ENCODE peak calls at places on chromosomes 13 and 19, in eight cellular contexts. One of them, this sample, is unnamed.

GRCh38 chr13:114081761-114082681 is 50.4 kb downstream of the RASA3 start:
- DNase-seq in GM23338: no peak
- DNase-seq in thoracic aorta: no peak
- DNase-seq in CD8-positive, alpha-beta T cell: no peak
- DNase-seq in PC-3: no peak
- DNase-seq in astrocyte: no peak
- DNase-seq in transverse colon: no peak
- DNase-seq in fibroblast of lung: no peak
- DNase-seq in this sample: no peak

GRCh38 chr13:112747256-112747655 is 57.4 kb downstream of the ATP11A start:
- DNase-seq in PC-3: no peak
- DNase-seq in fibroblast of lung: peak; percentile 27
- DNase-seq in thoracic aorta: no peak
- DNase-seq in CD8-positive, alpha-beta T cell: no peak
- DNase-seq in GM23338: no peak
- DNase-seq in transverse colon: no peak
- DNase-seq in astrocyte: no peak
- DNase-seq in this sample: no peak

GRCh38 chr19:33175886-33176669 is 18.1 kb upstream of the LRP3 start:
- DNase-seq in transverse colon: no peak
- DNase-seq in PC-3: no peak
- DNase-seq in fibroblast of lung: peak; percentile 44
- DNase-seq in GM23338: no peak
- DNase-seq in thoracic aorta: no peak
- DNase-seq in CD8-positive, alpha-beta T cell: peak; percentile 30
- DNase-seq in astrocyte: peak; percentile 36
- DNase-seq in this sample: no peak

GRCh38 chr13:75312884-75313520 is 169.0 kb downstream of the TBC1D4 start:
- DNase-seq in PC-3: no peak
- DNase-seq in transverse colon: no peak
- DNase-seq in astrocyte: no peak
- DNase-seq in thoracic aorta: no peak
- DNase-seq in GM23338: no peak
- DNase-seq in fibroblast of lung: no peak
- DNase-seq in CD8-positive, alpha-beta T cell: no peak
- DNase-seq in this sample: no peak

GRCh38 chr13:90640976-90641375 is 706.5 kb upstream of the MIR17HG start:
- DNase-seq in astrocyte: peak; percentile 60
- DNase-seq in PC-3: peak; percentile 32
- DNase-seq in GM23338: no peak
- DNase-seq in fibroblast of lung: peak; percentile 70
- DNase-seq in CD8-positive, alpha-beta T cell: no peak
- DNase-seq in transverse colon: no peak
- DNase-seq in thoracic aorta: no peak
- DNase-seq in this sample: no peak

GRCh38 chr13:98272549-98272948 is 95.5 kb upstream of the RNF113B start:
- DNase-seq in GM23338: no peak
- DNase-seq in transverse colon: no peak
- DNase-seq in astrocyte: no peak
- DNase-seq in PC-3: no peak
- DNase-seq in CD8-positive, alpha-beta T cell: no peak
- DNase-seq in thoracic aorta: no peak
- DNase-seq in fibroblast of lung: no peak
- DNase-seq in this sample: no peak

GRCh38 chr13:76852991-76853390 is 33.2 kb downstream of the KCTD12 start:
- DNase-seq in CD8-positive, alpha-beta T cell: no peak
- DNase-seq in fibroblast of lung: peak; percentile 89
- DNase-seq in GM23338: no peak
- DNase-seq in transverse colon: no peak
- DNase-seq in PC-3: peak; percentile 82
- DNase-seq in astrocyte: peak; percentile 91
- DNase-seq in thoracic aorta: no peak
- DNase-seq in this sample: no peak

GRCh38 chr19:50365434-50366306 is at the start of gene NAPSA:
- DNase-seq in CD8-positive, alpha-beta T cell: no peak
- DNase-seq in GM23338: no peak
- DNase-seq in fibroblast of lung: no peak
- DNase-seq in thoracic aorta: no peak
- DNase-seq in transverse colon: no peak
- DNase-seq in PC-3: no peak
- DNase-seq in astrocyte: no peak
- DNase-seq in this sample: no peak

GRCh38 chr13:111323950-111324651 is 3.7 kb downstream of the TEX29 start:
- DNase-seq in astrocyte: no peak
- DNase-seq in fibroblast of lung: no peak
- DNase-seq in thoracic aorta: no peak
- DNase-seq in CD8-positive, alpha-beta T cell: no peak
- DNase-seq in PC-3: no peak
- DNase-seq in transverse colon: no peak
- DNase-seq in GM23338: no peak
- DNase-seq in this sample: no peak

GRCh38 chr19:18659281-18660050 is 22.6 kb downstream of the KLHL26 start:
- DNase-seq in thoracic aorta: no peak
- DNase-seq in PC-3: no peak
- DNase-seq in transverse colon: no peak
- DNase-seq in CD8-positive, alpha-beta T cell: no peak
- DNase-seq in GM23338: no peak
- DNase-seq in fibroblast of lung: peak; percentile 56
- DNase-seq in astrocyte: peak; percentile 42
- DNase-seq in this sample: no peak

GRCh38 chr13:80989241-80989640 is 648.3 kb upstream of the SPRY2 start:
- DNase-seq in transverse colon: no peak
- DNase-seq in GM23338: no peak
- DNase-seq in astrocyte: no peak
- DNase-seq in fibroblast of lung: no peak
- DNase-seq in PC-3: no peak
- DNase-seq in thoracic aorta: no peak
- DNase-seq in CD8-positive, alpha-beta T cell: no peak
- DNase-seq in this sample: no peak

GRCh38 chr13:51269039-51269438 is 46.8 kb downstream of the FAM124A start:
- DNase-seq in astrocyte: peak; percentile 49
- DNase-seq in transverse colon: no peak
- DNase-seq in PC-3: no peak
- DNase-seq in CD8-positive, alpha-beta T cell: no peak
- DNase-seq in GM23338: no peak
- DNase-seq in fibroblast of lung: peak; percentile 60
- DNase-seq in thoracic aorta: no peak
- DNase-seq in this sample: no peak

GRCh38 chr19:23785982-23786381 is 27.3 kb upstream of the ZNF681 start:
- DNase-seq in transverse colon: no peak
- DNase-seq in fibroblast of lung: no peak
- DNase-seq in PC-3: no peak
- DNase-seq in CD8-positive, alpha-beta T cell: no peak
- DNase-seq in GM23338: no peak
- DNase-seq in astrocyte: no peak
- DNase-seq in thoracic aorta: no peak
- DNase-seq in this sample: no peak

GRCh38 chr19:43651758-43652545 is 12.3 kb upstream of the CADM4 start:
- DNase-seq in thoracic aorta: no peak
- DNase-seq in PC-3: peak; percentile 59
- DNase-seq in fibroblast of lung: peak; percentile 50
- DNase-seq in astrocyte: peak; percentile 29
- DNase-seq in transverse colon: peak; percentile 65
- DNase-seq in CD8-positive, alpha-beta T cell: no peak
- DNase-seq in GM23338: peak; percentile 88
- DNase-seq in this sample: no peak

GRCh38 chr13:76641056-76641455 is 245.1 kb downstream of the KCTD12 start:
- DNase-seq in thoracic aorta: no peak
- DNase-seq in astrocyte: peak; percentile 20
- DNase-seq in transverse colon: no peak
- DNase-seq in fibroblast of lung: peak; percentile 45
- DNase-seq in GM23338: no peak
- DNase-seq in PC-3: no peak
- DNase-seq in CD8-positive, alpha-beta T cell: no peak
- DNase-seq in this sample: no peak

GRCh38 chr19:10747271-10747670 is 29.4 kb downstream of the DNM2 start:
- DNase-seq in GM23338: no peak
- DNase-seq in thoracic aorta: no peak
- DNase-seq in astrocyte: no peak
- DNase-seq in fibroblast of lung: no peak
- DNase-seq in CD8-positive, alpha-beta T cell: peak; percentile 19
- DNase-seq in transverse colon: peak; percentile 88
- DNase-seq in PC-3: peak; percentile 57
- DNase-seq in this sample: no peak

GRCh38 chr13:74920361-74920760 is 561.6 kb downstream of the TBC1D4 start:
- DNase-seq in CD8-positive, alpha-beta T cell: no peak
- DNase-seq in astrocyte: no peak
- DNase-seq in GM23338: no peak
- DNase-seq in transverse colon: no peak
- DNase-seq in PC-3: no peak
- DNase-seq in fibroblast of lung: no peak
- DNase-seq in thoracic aorta: no peak
- DNase-seq in this sample: no peak

GRCh38 chr13:43805071-43805468 is 18.3 kb upstream of the ENOX1 start:
- DNase-seq in transverse colon: no peak
- DNase-seq in GM23338: peak; percentile 9
- DNase-seq in thoracic aorta: no peak
- DNase-seq in CD8-positive, alpha-beta T cell: no peak
- DNase-seq in astrocyte: peak; percentile 89
- DNase-seq in fibroblast of lung: peak; percentile 92
- DNase-seq in PC-3: peak; percentile 95
- DNase-seq in this sample: no peak

GRCh38 chr13:65917731-65918130 is 1312.4 kb downstream of the PCDH9 start:
- DNase-seq in transverse colon: no peak
- DNase-seq in astrocyte: no peak
- DNase-seq in CD8-positive, alpha-beta T cell: no peak
- DNase-seq in thoracic aorta: no peak
- DNase-seq in GM23338: no peak
- DNase-seq in fibroblast of lung: no peak
- DNase-seq in PC-3: no peak
- DNase-seq in this sample: no peak

GRCh38 chr19:40331052-40331451 is 17.1 kb downstream of the C19orf47 start:
- DNase-seq in astrocyte: no peak
- DNase-seq in transverse colon: no peak
- DNase-seq in PC-3: no peak
- DNase-seq in GM23338: no peak
- DNase-seq in CD8-positive, alpha-beta T cell: no peak
- DNase-seq in thoracic aorta: no peak
- DNase-seq in fibroblast of lung: no peak
- DNase-seq in this sample: no peak

GRCh38 chr19:40315812-40316475 is 30.8 kb upstream of the AKT2 start:
- DNase-seq in CD8-positive, alpha-beta T cell: no peak
- DNase-seq in GM23338: no peak
- DNase-seq in transverse colon: no peak
- DNase-seq in PC-3: no peak
- DNase-seq in astrocyte: no peak
- DNase-seq in fibroblast of lung: no peak
- DNase-seq in thoracic aorta: no peak
- DNase-seq in this sample: no peak

GRCh38 chr13:76523740-76524382 is 362.3 kb downstream of the KCTD12 start:
- DNase-seq in transverse colon: no peak
- DNase-seq in GM23338: no peak
- DNase-seq in astrocyte: peak; percentile 36
- DNase-seq in thoracic aorta: no peak
- DNase-seq in CD8-positive, alpha-beta T cell: no peak
- DNase-seq in fibroblast of lung: peak; percentile 52
- DNase-seq in PC-3: no peak
- DNase-seq in this sample: no peak

GRCh38 chr13:58704953-58705352 is 1073.4 kb downstream of the PCDH17 start:
- DNase-seq in PC-3: no peak
- DNase-seq in fibroblast of lung: no peak
- DNase-seq in thoracic aorta: no peak
- DNase-seq in astrocyte: no peak
- DNase-seq in GM23338: no peak
- DNase-seq in CD8-positive, alpha-beta T cell: no peak
- DNase-seq in transverse colon: no peak
- DNase-seq in this sample: no peak

GRCh38 chr13:70473912-70474311 is 365.7 kb upstream of the KLHL1 start:
- DNase-seq in thoracic aorta: no peak
- DNase-seq in GM23338: no peak
- DNase-seq in fibroblast of lung: no peak
- DNase-seq in CD8-positive, alpha-beta T cell: no peak
- DNase-seq in transverse colon: no peak
- DNase-seq in PC-3: no peak
- DNase-seq in astrocyte: no peak
- DNase-seq in this sample: no peak

GRCh38 chr13:32113564-32113963 is 82.0 kb downstream of the FRY start:
- DNase-seq in astrocyte: no peak
- DNase-seq in CD8-positive, alpha-beta T cell: no peak
- DNase-seq in PC-3: no peak
- DNase-seq in transverse colon: no peak
- DNase-seq in fibroblast of lung: no peak
- DNase-seq in thoracic aorta: no peak
- DNase-seq in GM23338: no peak
- DNase-seq in this sample: no peak

GRCh38 chr19:34364830-34365462 is at the start of gene GPI:
- DNase-seq in transverse colon: peak; percentile 72
- DNase-seq in fibroblast of lung: peak; percentile 39
- DNase-seq in PC-3: peak; percentile 42
- DNase-seq in thoracic aorta: no peak
- DNase-seq in GM23338: peak; percentile 87
- DNase-seq in astrocyte: no peak
- DNase-seq in CD8-positive, alpha-beta T cell: peak; percentile 63
- DNase-seq in this sample: no peak

GRCh38 chr19:19642506-19643157 is 825 bp downstream of the GMIP start:
- DNase-seq in transverse colon: peak; percentile 23
- DNase-seq in CD8-positive, alpha-beta T cell: peak; percentile 57
- DNase-seq in thoracic aorta: no peak
- DNase-seq in fibroblast of lung: no peak
- DNase-seq in PC-3: peak; percentile 11
- DNase-seq in GM23338: no peak
- DNase-seq in astrocyte: no peak
- DNase-seq in this sample: no peak

GRCh38 chr13:99980201-99981114 is 1.1 kb upstream of the ZIC2 start:
- DNase-seq in GM23338: peak; percentile 85
- DNase-seq in fibroblast of lung: peak; percentile 69
- DNase-seq in thoracic aorta: no peak
- DNase-seq in CD8-positive, alpha-beta T cell: peak; percentile 71
- DNase-seq in astrocyte: peak; percentile 38
- DNase-seq in PC-3: peak; percentile 57
- DNase-seq in transverse colon: peak; percentile 69
- DNase-seq in this sample: no peak
- H3K4me1 ChIP-seq in GM23338: peaks cover 30% of the 10 kb centered on the region
- H3K4me1 ChIP-seq in fibroblast of lung: no peaks in the 10 kb centered on the region
- H3K4me1 ChIP-seq in thoracic aorta: peaks cover 33% of the 10 kb centered on the region
- H3K4me1 ChIP-seq in CD8-positive, alpha-beta T cell: peaks cover 25% of the 10 kb centered on the region
- H3K4me1 ChIP-seq in astrocyte: peaks cover 3% of the 10 kb centered on the region
- H3K4me1 ChIP-seq in PC-3: peaks cover 8% of the 10 kb centered on the region
- H3K4me1 ChIP-seq in transverse colon: peaks cover 59% of the 10 kb centered on the region
- H3K4me1 ChIP-seq in this sample: peaks cover 5% of the 10 kb centered on the region

GRCh38 chr19:1540353-1540925 is 16.6 kb downstream of the PLK5 start:
- DNase-seq in fibroblast of lung: no peak
- DNase-seq in PC-3: no peak
- DNase-seq in transverse colon: no peak
- DNase-seq in thoracic aorta: no peak
- DNase-seq in astrocyte: no peak
- DNase-seq in GM23338: peak; percentile 48
- DNase-seq in CD8-positive, alpha-beta T cell: no peak
- DNase-seq in this sample: no peak
- H3K27ac ChIP-seq in fibroblast of lung: no peak overlapping the region
- H3K27ac ChIP-seq in PC-3: no peak overlapping the region
- H3K27ac ChIP-seq in transverse colon: peak overlapping the region; percentile 45
- H3K27ac ChIP-seq in thoracic aorta: no peak overlapping the region
- H3K27ac ChIP-seq in astrocyte: no peak overlapping the region
- H3K27ac ChIP-seq in GM23338: no peak overlapping the region
- H3K27ac ChIP-seq in CD8-positive, alpha-beta T cell: no peak overlapping the region
- H3K27ac ChIP-seq in this sample: no peak overlapping the region

GRCh38 chr13:94112731-94113130 is 366.8 kb downstream of the DCT start:
- DNase-seq in CD8-positive, alpha-beta T cell: no peak
- DNase-seq in GM23338: no peak
- DNase-seq in PC-3: no peak
- DNase-seq in thoracic aorta: no peak
- DNase-seq in transverse colon: no peak
- DNase-seq in astrocyte: no peak
- DNase-seq in fibroblast of lung: no peak
- DNase-seq in this sample: no peak
- H3K4me3 ChIP-seq in CD8-positive, alpha-beta T cell: no peak overlapping the region
- H3K4me3 ChIP-seq in GM23338: no peak overlapping the region
- H3K4me3 ChIP-seq in PC-3: no peak overlapping the region
- H3K4me3 ChIP-seq in thoracic aorta: no peak overlapping the region
- H3K4me3 ChIP-seq in transverse colon: no peak overlapping the region
- H3K4me3 ChIP-seq in astrocyte: no peak overlapping the region
- H3K4me3 ChIP-seq in fibroblast of lung: no peak overlapping the region
- H3K4me3 ChIP-seq in this sample: no peak overlapping the region

GRCh38 chr13:27131906-27132305 is 39.7 kb downstream of the USP12 start:
- DNase-seq in CD8-positive, alpha-beta T cell: no peak
- DNase-seq in GM23338: no peak
- DNase-seq in PC-3: no peak
- DNase-seq in astrocyte: no peak
- DNase-seq in fibroblast of lung: no peak
- DNase-seq in transverse colon: no peak
- DNase-seq in thoracic aorta: no peak
- DNase-seq in this sample: no peak
- H3K4me1 ChIP-seq in CD8-positive, alpha-beta T cell: peaks cover 29% of the 10 kb centered on the region
- H3K4me1 ChIP-seq in GM23338: peaks cover 82% of the 10 kb centered on the region
- H3K4me1 ChIP-seq in PC-3: peaks cover 55% of the 10 kb centered on the region
- H3K4me1 ChIP-seq in astrocyte: peaks cover 11% of the 10 kb centered on the region
- H3K4me1 ChIP-seq in fibroblast of lung: peaks cover 2% of the 10 kb centered on the region
- H3K4me1 ChIP-seq in transverse colon: peaks cover 82% of the 10 kb centered on the region
- H3K4me1 ChIP-seq in thoracic aorta: peaks cover 47% of the 10 kb centered on the region
- H3K4me1 ChIP-seq in this sample: peaks cover 2% of the 10 kb centered on the region

This sample was measured in iPS DF 6.9.